ENCODE peak calls at places on chromosomes 16 and 17, in five cellular contexts. K is OCI-LY7, C is PC-3, E is neural progenitor cell, H is HCT116. D is an unnamed sample.

GRCh38 chr17:42623732-42624596 is 14.5 kb downstream of the TUBG1 start:
- DNase-seq in E (no peak), H (peak), K (no peak), C (peak), D (no peak)

GRCh38 chr16:15509051-15509592 is 74.7 kb downstream of the BMERB1 start:
- DNase-seq in C (no peak), K (no peak), E (no peak), H (no peak), D (no peak)

GRCh38 chr16:3259097-3259496 is 2.7 kb upstream of the MEFV start:
- DNase-seq in C (no peak), K (no peak), H (no peak), E (no peak), D (peak)

GRCh38 chr17:61895391-61895790 is 32.1 kb upstream of the BRIP1 start:
- DNase-seq in K (no peak), H (no peak), E (no peak), C (no peak), D (no peak)

GRCh38 chr17:39950871-39951348 is 11.9 kb upstream of the GSDMA start:
- DNase-seq in E (no peak), H (no peak), C (no peak), K (no peak), D (no peak)

GRCh38 chr17:81189670-81190530 is 23.9 kb upstream of the AATK start:
- DNase-seq in H (no peak), C (no peak), K (no peak), E (peak), D (peak)

GRCh38 chr16:86044881-86045600 is 146.1 kb downstream of the IRF8 start:
- DNase-seq in H (no peak), E (no peak), C (no peak), K (peak), D (no peak)

GRCh38 chr17:65564793-65565192 is 3.3 kb upstream of the AXIN2 start:
- DNase-seq in E (peak), K (no peak), C (no peak), H (no peak), D (no peak)

GRCh38 chr17:61218438-61218837 is 181.2 kb upstream of the TBX2 start:
- DNase-seq in H (no peak), C (peak), E (no peak), K (no peak), D (peak)

GRCh38 chr16:59527206-59527997 is 793.3 kb upstream of the GOT2 start:
- DNase-seq in C (peak), E (no peak), H (no peak), K (no peak), D (no peak)

GRCh38 chr17:49290690-49291326 is 60.2 kb upstream of the PHOSPHO1 start:
- DNase-seq in K (peak), E (peak), C (peak), H (peak), D (peak)

GRCh38 chr16:683396-684066 is 603 bp downstream of the JMJD8 start:
- DNase-seq in K (no peak), E (peak), C (no peak), H (no peak), D (peak)

GRCh38 chr16:23949630-23950290 is 114.0 kb downstream of the PRKCB start:
- DNase-seq in H (no peak), E (no peak), C (no peak), K (peak), D (no peak)

GRCh38 chr17:54967621-54968258 is 714 bp downstream of the COX11 start:
- DNase-seq in C (peak), H (peak), E (peak), K (peak), D (peak)

DNA sequence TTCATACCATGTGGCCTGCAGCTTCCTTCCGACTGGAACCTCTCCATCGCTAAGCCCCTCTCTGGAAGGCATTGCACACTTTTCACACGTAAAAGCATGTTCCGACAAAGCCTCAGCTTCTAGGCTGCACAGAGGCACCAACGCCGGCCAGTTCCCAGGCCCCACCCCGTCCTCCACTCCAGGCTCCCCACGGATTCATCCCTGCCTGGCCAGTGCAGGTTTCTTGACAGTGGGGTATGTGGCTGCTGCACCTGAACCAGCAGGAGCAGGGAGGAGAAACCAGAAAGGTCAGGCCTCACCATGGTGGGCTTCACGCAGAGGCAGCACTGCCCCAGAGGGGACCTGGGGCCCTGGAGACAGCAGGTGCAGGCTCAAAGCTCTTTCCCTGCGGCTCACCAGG is 14.2 kb downstream of the TIMM22 start:
- DNase-seq in H (no peak), K (no peak), C (no peak), E (no peak), D (no peak)
- H3K4me2 ChIP-seq in H (no peak), K (no peak), C (no peak), E (no peak), D (no peak)

GRCh38 chr17:75096082-75096625 is 8.4 kb downstream of the SLC16A5 start:
- DNase-seq in K (no peak), C (peak), H (peak), E (no peak), D (peak)
- TF ChIP-seq EZH2phosphoT487 in K (no peak), C (no peak), H (no peak), E (no peak), D (no peak)

DNA sequence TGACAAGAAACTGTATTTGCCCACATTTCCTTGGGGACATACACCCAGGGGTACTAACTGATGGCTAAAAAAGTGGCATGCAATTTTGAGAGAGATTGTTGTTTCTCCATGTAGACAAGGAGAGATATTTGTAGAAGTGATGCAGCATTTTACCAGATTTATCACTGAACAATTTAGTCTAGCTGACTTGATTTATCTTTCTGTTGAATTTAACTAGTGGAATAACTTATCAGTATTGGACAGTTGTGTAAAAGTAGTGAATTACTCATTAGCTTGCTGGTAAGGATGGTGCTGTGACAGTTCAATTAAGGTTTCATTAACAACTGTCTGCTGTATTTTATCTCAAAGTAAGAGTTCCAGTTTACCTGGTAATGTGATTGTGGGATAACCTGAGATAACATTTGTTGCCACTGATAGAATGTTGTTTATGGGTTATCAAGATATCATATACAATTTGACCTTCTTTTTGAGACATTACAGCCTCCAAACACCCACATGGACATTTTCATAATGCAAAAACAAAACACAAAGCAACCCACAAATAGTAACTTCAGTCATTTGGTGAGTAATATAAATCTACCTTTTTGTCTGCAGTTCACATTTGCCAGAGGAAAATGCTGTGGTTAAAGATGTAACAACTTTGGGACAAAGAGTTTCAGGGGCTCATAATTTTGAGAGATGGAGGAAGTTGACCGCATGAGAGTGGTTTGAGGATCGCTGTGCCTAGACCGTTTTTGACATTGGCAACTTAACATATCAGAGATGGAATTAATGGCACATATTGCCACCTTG is 3.8 kb downstream of the NLK start:
- DNase-seq in H (no peak), E (no peak), K (no peak), C (no peak), D (no peak)
- H3K4me2 ChIP-seq in H (no peak), E (peak), K (peak), C (peak), D (peak)

GRCh38 chr16:67282447-67282805 is 3.1 kb downstream of the PLEKHG4 start:
- DNase-seq in H (no peak), C (no peak), K (no peak), E (no peak), D (no peak)

GRCh38 chr16:67283039-67283825 is 3.9 kb downstream of the PLEKHG4 start:
- DNase-seq in C (peak), K (no peak), E (no peak), H (no peak), D (peak)

GRCh38 chr16:67283826-67284555 is 4.7 kb downstream of the PLEKHG4 start:
- DNase-seq in K (no peak), H (no peak), C (no peak), E (no peak), D (no peak)

GRCh38 chr16:67286441-67287235 is 7.3 kb downstream of the PLEKHG4 start:
- DNase-seq in H (no peak), K (no peak), C (no peak), E (no peak), D (no peak)

DNA sequence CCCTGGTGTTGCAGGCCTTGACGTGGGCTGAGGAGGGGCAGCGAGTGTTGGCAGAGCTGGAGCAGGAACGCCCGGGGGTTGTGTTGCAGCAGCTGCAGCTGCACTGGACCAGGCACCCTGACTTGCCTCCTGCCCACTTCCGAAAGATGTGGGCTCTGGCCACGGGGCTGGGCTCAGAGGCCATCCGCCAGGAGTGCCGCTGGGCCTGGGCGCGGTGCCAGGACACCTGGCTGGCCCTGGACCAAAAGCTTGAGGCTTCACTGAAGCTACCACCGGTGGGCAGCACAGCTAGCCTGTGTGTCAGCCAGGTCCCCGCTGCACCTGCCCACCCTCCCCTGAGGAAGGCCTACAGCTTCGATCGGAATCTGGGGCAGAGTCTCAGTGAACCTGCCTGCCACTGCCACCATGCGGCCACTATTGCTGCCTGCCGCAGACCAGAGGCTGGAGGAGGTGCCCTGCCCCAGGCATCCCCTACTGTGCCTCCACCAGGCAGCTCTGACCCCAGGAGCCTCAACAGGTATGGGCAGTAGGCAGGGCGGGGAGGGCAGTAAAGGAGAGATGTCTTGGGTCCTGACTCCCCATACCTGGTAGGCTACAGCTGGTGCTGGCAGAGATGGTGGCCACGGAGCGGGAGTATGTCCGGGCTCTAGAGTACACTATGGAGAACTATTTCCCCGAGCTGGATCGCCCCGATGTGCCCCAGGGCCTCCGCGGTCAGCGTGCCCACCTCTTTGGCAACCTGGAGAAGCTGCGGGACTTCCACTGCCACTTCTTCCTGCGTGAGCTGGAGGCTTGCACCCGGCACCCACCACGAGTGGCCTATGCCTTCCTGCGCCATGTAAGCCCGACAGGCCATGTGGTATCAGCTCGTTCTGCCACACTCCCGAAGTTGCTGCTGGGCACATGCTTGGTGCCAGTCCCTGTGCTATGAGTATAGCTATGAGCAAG is 5.6 kb downstream of the PLEKHG4 start:
- DNase-seq in H (no peak), C (peak), E (peak), K (no peak), D (peak)
- TF ChIP-seq EZH2phosphoT487 in H (no peak), C (no peak), E (no peak), K (no peak), D (no peak)

DNA sequence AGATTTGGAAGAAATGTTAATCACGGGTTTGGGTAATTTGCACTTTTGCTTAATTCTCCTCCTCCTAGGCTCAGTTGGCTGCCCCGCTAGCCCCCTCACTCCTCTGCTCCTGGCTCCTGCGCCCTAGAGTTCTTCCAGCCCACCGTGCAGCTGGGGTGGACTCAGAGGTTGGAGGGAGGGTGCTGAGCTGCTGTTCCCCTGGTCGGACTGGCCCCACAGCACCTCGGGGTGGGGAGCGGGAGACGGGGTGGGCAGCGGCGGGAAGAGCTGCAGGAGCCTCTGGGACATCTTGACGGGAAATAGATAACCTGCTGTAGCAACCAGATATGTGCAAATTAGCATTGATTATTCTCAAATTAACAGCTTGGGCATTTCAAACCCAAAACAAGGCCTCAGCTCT is 122.5 kb upstream of the RPL38 start:
- DNase-seq in H (no peak), C (no peak), K (no peak), E (no peak), D (no peak)
- H3K4me2 ChIP-seq in H (no peak), C (no peak), K (no peak), E (no peak), D (no peak)